ENCODE peak calls at places on chromosome 7, in seven cellular contexts. One of them, this sample, is unnamed. For H3K4me1, the result is how much of the 10 kb centered on the place peaks cover.

GRCh38 chr7:52271663-52272062 is 763.8 kb upstream of the POM121L12 start:
- DNase-seq in transverse colon: no peak
- DNase-seq in A549: no peak
- DNase-seq in sigmoid colon: no peak
- DNase-seq in tibial nerve: no peak
- DNase-seq in IMR-90: no peak
- DNase-seq in prostate gland: no peak
- DNase-seq in this sample: no peak

GRCh38 chr7:80453699-80454340 is 58.0 kb downstream of the GNAT3 start:
- DNase-seq in transverse colon: no peak
- DNase-seq in A549: peak
- DNase-seq in sigmoid colon: no peak
- DNase-seq in tibial nerve: no peak
- DNase-seq in IMR-90: peak
- DNase-seq in prostate gland: no peak
- DNase-seq in this sample: no peak

GRCh38 chr7:130363156-130363847 is 17.0 kb upstream of the CPA1 start:
- DNase-seq in transverse colon: no peak
- DNase-seq in A549: peak
- DNase-seq in sigmoid colon: peak
- DNase-seq in tibial nerve: no peak
- DNase-seq in IMR-90: peak
- DNase-seq in prostate gland: no peak
- DNase-seq in this sample: no peak

GRCh38 chr7:139133335-139134139 is 24.0 kb upstream of the ZC3HAV1 start:
- DNase-seq in transverse colon: peak
- DNase-seq in A549: peak
- DNase-seq in sigmoid colon: peak
- DNase-seq in tibial nerve: peak
- DNase-seq in IMR-90: peak
- DNase-seq in prostate gland: peak
- DNase-seq in this sample: peak

GRCh38 chr7:83468251-83468739 is 180.6 kb downstream of the SEMA3E start:
- DNase-seq in transverse colon: peak
- DNase-seq in A549: peak
- DNase-seq in sigmoid colon: peak
- DNase-seq in tibial nerve: peak
- DNase-seq in IMR-90: peak
- DNase-seq in prostate gland: peak
- DNase-seq in this sample: peak

GRCh38 chr7:78315119-78315518 is 516.5 kb downstream of the PHTF2 start:
- DNase-seq in transverse colon: no peak
- DNase-seq in A549: no peak
- DNase-seq in sigmoid colon: no peak
- DNase-seq in tibial nerve: no peak
- DNase-seq in IMR-90: no peak
- DNase-seq in prostate gland: no peak
- DNase-seq in this sample: no peak

GRCh38 chr7:128783143-128783799 is 7.7 kb upstream of the OPN1SW start:
- DNase-seq in transverse colon: peak
- DNase-seq in A549: peak
- DNase-seq in sigmoid colon: peak
- DNase-seq in tibial nerve: peak
- DNase-seq in IMR-90: peak
- DNase-seq in prostate gland: peak
- DNase-seq in this sample: no peak

GRCh38 chr7:21543528-21544302 is 876 bp downstream of the DNAH11 start:
- DNase-seq in transverse colon: no peak
- DNase-seq in A549: no peak
- DNase-seq in sigmoid colon: no peak
- DNase-seq in tibial nerve: no peak
- DNase-seq in IMR-90: no peak
- DNase-seq in prostate gland: no peak
- DNase-seq in this sample: peak

GRCh38 chr7:81457858-81458522 is 311.9 kb downstream of the HGF start:
- DNase-seq in transverse colon: no peak
- DNase-seq in A549: peak
- DNase-seq in sigmoid colon: no peak
- DNase-seq in tibial nerve: no peak
- DNase-seq in IMR-90: peak
- DNase-seq in prostate gland: no peak
- DNase-seq in this sample: no peak

GRCh38 chr7:311131-311680 is 21.2 kb downstream of the FOXL3 start:
- DNase-seq in transverse colon: no peak
- DNase-seq in A549: no peak
- DNase-seq in sigmoid colon: peak
- DNase-seq in tibial nerve: no peak
- DNase-seq in IMR-90: no peak
- DNase-seq in prostate gland: no peak
- DNase-seq in this sample: no peak

GRCh38 chr7:78636727-78637126 is 816.7 kb downstream of the MAGI2 start:
- DNase-seq in transverse colon: no peak
- DNase-seq in A549: no peak
- DNase-seq in sigmoid colon: no peak
- DNase-seq in tibial nerve: no peak
- DNase-seq in IMR-90: no peak
- DNase-seq in prostate gland: no peak
- DNase-seq in this sample: no peak

GRCh38 chr7:26034386-26034785 is 117.6 kb upstream of the NFE2L3 start:
- DNase-seq in transverse colon: no peak
- DNase-seq in A549: no peak
- DNase-seq in sigmoid colon: no peak
- DNase-seq in tibial nerve: no peak
- DNase-seq in IMR-90: no peak
- DNase-seq in prostate gland: no peak
- DNase-seq in this sample: no peak

GRCh38 chr7:42155836-42156540 is 81.0 kb downstream of the GLI3 start:
- DNase-seq in transverse colon: no peak
- DNase-seq in A549: no peak
- DNase-seq in sigmoid colon: no peak
- DNase-seq in tibial nerve: no peak
- DNase-seq in IMR-90: peak
- DNase-seq in prostate gland: no peak
- DNase-seq in this sample: no peak

GRCh38 chr7:34430456-34430855 is 227.6 kb upstream of the NPSR1 start:
- DNase-seq in transverse colon: no peak
- DNase-seq in A549: peak
- DNase-seq in sigmoid colon: no peak
- DNase-seq in tibial nerve: no peak
- DNase-seq in IMR-90: peak
- DNase-seq in prostate gland: peak
- DNase-seq in this sample: no peak

GRCh38 chr7:24829787-24830186 is 72.5 kb upstream of the GSDME start:
- DNase-seq in transverse colon: no peak
- DNase-seq in A549: no peak
- DNase-seq in sigmoid colon: no peak
- DNase-seq in tibial nerve: no peak
- DNase-seq in IMR-90: peak
- DNase-seq in prostate gland: no peak
- DNase-seq in this sample: no peak

GRCh38 chr7:15459018-15459621 is 102.7 kb downstream of the AGMO start:
- DNase-seq in transverse colon: no peak
- DNase-seq in A549: no peak
- DNase-seq in sigmoid colon: no peak
- DNase-seq in tibial nerve: no peak
- DNase-seq in IMR-90: no peak
- DNase-seq in prostate gland: no peak
- DNase-seq in this sample: no peak

GRCh38 chr7:66310620-66311019 is 105.5 kb downstream of the TPST1 start:
- DNase-seq in transverse colon: no peak
- DNase-seq in A549: no peak
- DNase-seq in sigmoid colon: no peak
- DNase-seq in tibial nerve: no peak
- DNase-seq in IMR-90: no peak
- DNase-seq in prostate gland: no peak
- DNase-seq in this sample: no peak

GRCh38 chr7:122887198-122887597 is 938 bp upstream of the CADPS2 start:
- DNase-seq in transverse colon: peak
- DNase-seq in A549: peak
- DNase-seq in sigmoid colon: peak
- DNase-seq in tibial nerve: peak
- DNase-seq in IMR-90: peak
- DNase-seq in prostate gland: peak
- DNase-seq in this sample: peak

GRCh38 chr7:158778476-158778875 is 50.8 kb downstream of the ESYT2 start:
- DNase-seq in transverse colon: no peak
- DNase-seq in A549: no peak
- DNase-seq in sigmoid colon: no peak
- DNase-seq in tibial nerve: no peak
- DNase-seq in IMR-90: peak
- DNase-seq in prostate gland: no peak
- DNase-seq in this sample: no peak

GRCh38 chr7:41420421-41420820 is 282.5 kb downstream of the INHBA start:
- DNase-seq in transverse colon: no peak
- DNase-seq in A549: no peak
- DNase-seq in sigmoid colon: no peak
- DNase-seq in tibial nerve: no peak
- DNase-seq in IMR-90: no peak
- DNase-seq in prostate gland: no peak
- DNase-seq in this sample: no peak

GRCh38 chr7:127770870-127771269 is 118.9 kb downstream of the SND1 start:
- DNase-seq in transverse colon: no peak
- DNase-seq in A549: no peak
- DNase-seq in sigmoid colon: no peak
- DNase-seq in tibial nerve: no peak
- DNase-seq in IMR-90: peak
- DNase-seq in prostate gland: no peak
- DNase-seq in this sample: no peak

GRCh38 chr7:155643804-155644177 is 670 bp upstream of the RBM33 start:
- DNase-seq in transverse colon: no peak
- DNase-seq in A549: peak
- DNase-seq in sigmoid colon: no peak
- DNase-seq in tibial nerve: no peak
- DNase-seq in IMR-90: peak
- DNase-seq in prostate gland: no peak
- DNase-seq in this sample: no peak

GRCh38 chr7:50226669-50227068 is 77.8 kb upstream of the IKZF1 start:
- DNase-seq in transverse colon: no peak
- DNase-seq in A549: no peak
- DNase-seq in sigmoid colon: no peak
- DNase-seq in tibial nerve: no peak
- DNase-seq in IMR-90: no peak
- DNase-seq in prostate gland: no peak
- DNase-seq in this sample: no peak

GRCh38 chr7:98249106-98249505 is 2.9 kb downstream of the TECPR1 start:
- DNase-seq in transverse colon: no peak
- DNase-seq in A549: no peak
- DNase-seq in sigmoid colon: no peak
- DNase-seq in tibial nerve: no peak
- DNase-seq in IMR-90: no peak
- DNase-seq in prostate gland: no peak
- DNase-seq in this sample: no peak

GRCh38 chr7:11373546-11374142 is 400.0 kb downstream of the PHF14 start:
- DNase-seq in transverse colon: no peak
- DNase-seq in A549: peak
- DNase-seq in sigmoid colon: no peak
- DNase-seq in tibial nerve: no peak
- DNase-seq in IMR-90: no peak
- DNase-seq in prostate gland: no peak
- DNase-seq in this sample: no peak

GRCh38 chr7:112192236-112193154 is 13.7 kb downstream of the DOCK4 start:
- DNase-seq in transverse colon: no peak
- DNase-seq in A549: peak
- DNase-seq in sigmoid colon: no peak
- DNase-seq in tibial nerve: no peak
- DNase-seq in IMR-90: peak
- DNase-seq in prostate gland: no peak
- DNase-seq in this sample: no peak

GRCh38 chr7:30304177-30304884 is 19.9 kb downstream of the ZNRF2 start:
- DNase-seq in transverse colon: no peak
- DNase-seq in A549: no peak
- DNase-seq in sigmoid colon: no peak
- DNase-seq in tibial nerve: no peak
- DNase-seq in IMR-90: no peak
- DNase-seq in prostate gland: no peak
- DNase-seq in this sample: no peak
- H3K4me1 ChIP-seq in transverse colon: half or more
- H3K4me1 ChIP-seq in A549: under half
- H3K4me1 ChIP-seq in sigmoid colon: under half
- H3K4me1 ChIP-seq in tibial nerve: half or more
- H3K4me1 ChIP-seq in IMR-90: under half
- H3K4me1 ChIP-seq in prostate gland: under half
- H3K4me1 ChIP-seq in this sample: under half

GRCh38 chr7:75868153-75868552 is 10.7 kb upstream of the RHBDD2 start:
- DNase-seq in transverse colon: no peak
- DNase-seq in A549: no peak
- DNase-seq in sigmoid colon: no peak
- DNase-seq in tibial nerve: no peak
- DNase-seq in IMR-90: no peak
- DNase-seq in prostate gland: no peak
- DNase-seq in this sample: no peak
- TF ChIP-seq POLR2A in transverse colon: no peak
- TF ChIP-seq POLR2A in A549: no peak
- TF ChIP-seq POLR2A in sigmoid colon: no peak
- TF ChIP-seq POLR2A in tibial nerve: no peak
- TF ChIP-seq POLR2A in IMR-90: no peak
- TF ChIP-seq POLR2A in prostate gland: no peak
- TF ChIP-seq POLR2A in this sample: no peak

GRCh38 chr7:73738220-73738611 is 386 bp downstream of the ABHD11 start:
- DNase-seq in transverse colon: peak
- DNase-seq in A549: peak
- DNase-seq in sigmoid colon: peak
- DNase-seq in tibial nerve: peak
- DNase-seq in IMR-90: peak
- DNase-seq in prostate gland: peak
- DNase-seq in this sample: peak

GRCh38 chr7:73737491-73738219 is 947 bp downstream of the ABHD11 start:
- DNase-seq in transverse colon: no peak
- DNase-seq in A549: no peak
- DNase-seq in sigmoid colon: no peak
- DNase-seq in tibial nerve: no peak
- DNase-seq in IMR-90: no peak
- DNase-seq in prostate gland: no peak
- DNase-seq in this sample: no peak

GRCh38 chr7:73740212-73740611 is 1.6 kb upstream of the ABHD11 start:
- DNase-seq in transverse colon: no peak
- DNase-seq in A549: no peak
- DNase-seq in sigmoid colon: no peak
- DNase-seq in tibial nerve: no peak
- DNase-seq in IMR-90: no peak
- DNase-seq in prostate gland: no peak
- DNase-seq in this sample: no peak

GRCh38 chr7:73739387-73739767 is 775 bp upstream of the ABHD11 start:
- DNase-seq in transverse colon: no peak
- DNase-seq in A549: no peak
- DNase-seq in sigmoid colon: no peak
- DNase-seq in tibial nerve: no peak
- DNase-seq in IMR-90: no peak
- DNase-seq in prostate gland: no peak
- DNase-seq in this sample: peak

GRCh38 chr7:73738612-73739386 is at the start of gene ABHD11:
- DNase-seq in transverse colon: peak
- DNase-seq in A549: peak
- DNase-seq in sigmoid colon: peak
- DNase-seq in tibial nerve: peak
- DNase-seq in IMR-90: peak
- DNase-seq in prostate gland: peak
- DNase-seq in this sample: peak
- H3K4me1 ChIP-seq in transverse colon: half or more
- H3K4me1 ChIP-seq in A549: under half
- H3K4me1 ChIP-seq in sigmoid colon: under half
- H3K4me1 ChIP-seq in tibial nerve: under half
- H3K4me1 ChIP-seq in IMR-90: under half
- H3K4me1 ChIP-seq in prostate gland: under half
- H3K4me1 ChIP-seq in this sample: half or more

GRCh38 chr7:99457646-99458493 is 8.1 kb downstream of the ATP5MF start:
- DNase-seq in transverse colon: no peak
- DNase-seq in A549: no peak
- DNase-seq in sigmoid colon: no peak
- DNase-seq in tibial nerve: no peak
- DNase-seq in IMR-90: no peak
- DNase-seq in prostate gland: no peak
- DNase-seq in this sample: no peak
- TF ChIP-seq POLR2A in transverse colon: no peak
- TF ChIP-seq POLR2A in A549: no peak
- TF ChIP-seq POLR2A in sigmoid colon: no peak
- TF ChIP-seq POLR2A in tibial nerve: no peak
- TF ChIP-seq POLR2A in IMR-90: no peak
- TF ChIP-seq POLR2A in prostate gland: no peak
- TF ChIP-seq POLR2A in this sample: no peak